ENCODE peak calls at places on chromosome 18, in five cellular contexts. G, X, A, O and E are unnamed samples. For H3K4me1, the result is how much of the 10 kb centered on the place peaks cover.

GRCh38 chr18:75507636-75508035 is 80.1 kb upstream of the SMIM21 start:
- DNase-seq in A (no peak), G (peak), X (no peak), O (no peak), E (no peak)

GRCh38 chr18:45399643-45400042 is 215.6 kb upstream of the SLC14A2 start:
- DNase-seq in A (no peak), O (no peak), X (no peak), G (no peak), E (no peak)

GRCh38 chr18:42436366-42436765 is 481.3 kb downstream of the PIK3C3 start:
- DNase-seq in A (no peak), O (no peak), X (no peak), G (no peak), E (no peak)

GRCh38 chr18:60892441-60892840 is 440.8 kb upstream of the CDH20 start:
- DNase-seq in O (no peak), A (no peak), X (no peak), G (no peak), E (no peak)

GRCh38 chr18:54261894-54262293 is 7.4 kb upstream of the POLI start:
- DNase-seq in G (no peak), O (no peak), A (no peak), X (no peak), E (no peak)

GRCh38 chr18:29496276-29496675 is 1319.3 kb upstream of the CDH2 start:
- DNase-seq in O (no peak), G (no peak), X (no peak), A (no peak), E (no peak)

GRCh38 chr18:59900222-59901128 is 679 bp downstream of the PMAIP1 start:
- DNase-seq in G (peak), A (peak), X (peak), O (peak), E (no peak)

GRCh38 chr18:79489900-79490592 is 94.3 kb downstream of the NFATC1 start:
- DNase-seq in G (no peak), A (no peak), O (no peak), X (no peak), E (no peak)

GRCh38 chr18:27649621-27650020 is 464.5 kb upstream of the CHST9 start:
- DNase-seq in X (no peak), G (no peak), A (no peak), O (no peak), E (no peak)

GRCh38 chr18:32373995-32374394 is 96.7 kb downstream of the GAREM1 start:
- DNase-seq in G (peak), A (no peak), O (no peak), X (peak), E (peak)

GRCh38 chr18:28015671-28016070 is 161.3 kb downstream of the CDH2 start:
- DNase-seq in O (no peak), A (peak), G (no peak), X (no peak), E (no peak)

DNA sequence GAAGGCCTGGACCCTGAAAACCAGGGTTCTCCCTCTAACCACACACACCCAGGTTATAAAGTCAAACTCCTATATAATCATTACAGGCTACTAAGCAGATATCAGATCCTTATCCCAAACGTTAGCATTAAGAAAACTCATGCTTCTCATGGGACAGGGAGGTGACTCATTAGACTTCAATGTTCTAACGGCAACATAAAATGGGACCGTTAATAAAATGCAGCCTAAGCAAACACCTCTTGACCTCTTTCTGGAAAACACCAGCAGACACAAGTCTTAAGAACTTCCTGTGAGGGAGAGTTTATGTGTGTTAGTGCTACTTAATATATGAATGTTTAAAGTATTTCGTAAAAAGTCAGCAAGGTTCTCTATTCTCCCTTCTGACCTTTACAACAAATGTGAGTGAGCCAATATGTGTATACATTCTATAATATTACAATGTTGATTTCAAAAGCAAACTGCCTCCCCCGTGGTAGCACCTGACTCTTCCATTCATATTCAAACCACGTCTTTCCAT is 31.7 kb downstream of the LPIN2 start:
- DNase-seq in G (peak), O (no peak), A (no peak), X (peak), E (peak)
- H3K4me1 ChIP-seq in G (under half), O (under half), A (under half), X (under half), E (under half)

GRCh38 chr18:9106094-9106493 is 3.6 kb downstream of the NDUFV2 start:
- DNase-seq in X (no peak), G (no peak), A (no peak), O (no peak), E (no peak)
- H3K9ac ChIP-seq in X (peak), G (peak), A (peak), O (no peak), E (no peak)

GRCh38 chr18:48564139-48564538 is 25.3 kb downstream of the CTIF start:
- DNase-seq in O (no peak), X (no peak), G (no peak), A (no peak), E (no peak)
- H3K18ac ChIP-seq in O (no peak), X (peak), G (peak), A (no peak), E (no peak)

DNA sequence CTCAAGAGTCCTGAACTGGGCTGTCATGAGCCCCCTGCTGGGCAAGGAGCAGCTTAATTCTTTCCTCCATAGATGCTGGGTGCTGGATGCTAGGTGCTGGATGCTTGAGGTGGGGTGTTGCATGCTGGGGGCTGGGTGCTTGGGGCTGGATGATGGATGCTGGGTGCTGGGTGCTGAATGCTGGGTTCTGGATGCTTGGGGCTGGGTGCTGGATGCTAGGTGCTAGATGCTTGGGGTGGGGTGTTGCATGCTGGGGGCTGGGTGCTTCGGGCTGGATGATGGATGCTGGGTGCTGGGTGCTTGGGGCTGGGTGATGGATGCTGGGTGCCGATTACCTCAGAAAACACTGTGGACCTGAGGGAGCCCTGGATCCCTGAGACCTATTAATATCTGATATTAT is 837.7 kb downstream of the GALR1 start:
- DNase-seq in A (no peak), O (no peak), G (no peak), X (no peak), E (no peak)
- H3K4me1 ChIP-seq in A (under half), O (under half), G (under half), X (under half), E (under half)

DNA sequence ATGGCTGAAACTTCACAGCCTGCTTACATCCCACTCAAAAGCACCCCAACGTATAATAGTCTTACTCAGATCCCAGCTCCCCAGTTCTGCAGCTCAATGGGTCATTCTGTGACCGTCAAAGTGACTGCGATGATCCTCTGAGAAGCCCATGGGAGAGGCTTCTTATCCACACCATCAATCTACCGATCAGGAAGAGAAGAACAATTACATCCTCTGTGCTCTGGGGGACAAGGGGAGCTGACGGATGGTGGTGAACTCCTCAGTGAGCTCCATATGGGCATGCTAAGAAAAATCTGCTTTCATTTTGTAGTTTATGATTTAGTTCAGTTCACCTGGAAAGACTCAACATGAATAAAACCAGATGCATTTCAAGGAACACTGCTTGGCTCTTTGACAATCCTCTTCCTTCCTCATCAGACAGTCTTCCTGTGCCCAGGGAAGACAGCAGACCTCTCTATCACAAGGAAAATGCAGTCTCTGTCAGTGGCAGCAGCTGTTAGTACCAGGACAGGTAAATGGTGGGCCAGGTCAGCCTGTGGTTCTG is 177.0 kb downstream of the BCL2 start:
- DNase-seq in G (no peak), A (no peak), X (no peak), O (no peak), E (no peak)
- H3K9ac ChIP-seq in G (no peak), A (no peak), X (no peak), O (no peak), E (no peak)